ENCODE peak calls at places on chromosome 9, in nine cellular contexts. M, J, X, A, Y, V, B, C and P are unnamed samples.

GRCh38 chr9:4833781-4834560 is 41.2 kb downstream of the RCL1 start:
- DNase-seq in J (no peak), Y (no peak), C (no peak), M (no peak), X (peak; percentile 65), A (no peak), V (no peak), B (no peak), P (no peak)

GRCh38 chr9:29214162-29214520 is 1640.9 kb upstream of the C9orf72 start:
- DNase-seq in Y (no peak), B (no peak), M (no peak), C (no peak), X (no peak), J (peak; percentile 41), V (no peak), A (no peak), P (no peak)

GRCh38 chr9:35521708-35522107 is 31.8 kb downstream of the RUSC2 start:
- DNase-seq in C (no peak), Y (peak; percentile 87), M (no peak), J (no peak), A (no peak), X (no peak), B (no peak), V (no peak), P (no peak)

GRCh38 chr9:32705059-32705458 is 69.6 kb upstream of the TAF1L start:
- DNase-seq in Y (no peak), B (no peak), M (no peak), C (no peak), V (no peak), X (no peak), J (no peak), A (no peak), P (no peak)

GRCh38 chr9:123191660-123192059 is 76.7 kb downstream of the STRBP start:
- DNase-seq in M (no peak), Y (no peak), V (no peak), C (no peak), B (no peak), X (no peak), A (no peak), J (no peak), P (no peak)

GRCh38 chr9:96209407-96210031 is 92.5 kb downstream of the HSD17B3 start:
- DNase-seq in C (no peak), X (peak; percentile 55), M (no peak), J (no peak), V (no peak), Y (peak; percentile 78), B (no peak), A (no peak), P (no peak)

GRCh38 chr9:94600258-94600657 is 6.6 kb upstream of the FBP2 start:
- DNase-seq in M (peak; percentile 44), B (peak; percentile 67), C (no peak), J (no peak), Y (no peak), A (peak; percentile 31), X (peak; percentile 51), V (no peak), P (no peak)

GRCh38 chr9:19409406-19410194 is 791 bp downstream of the ACER2 start:
- DNase-seq in J (no peak), X (peak; percentile 48), C (peak; percentile 72), Y (peak; percentile 67), M (peak; percentile 68), B (peak; percentile 44), A (peak; percentile 43), V (peak; percentile 50), P (no peak)

GRCh38 chr9:96612105-96612965 is 7.3 kb downstream of the CDC14B start:
- DNase-seq in V (no peak), J (peak; percentile 61), X (peak; percentile 88), M (no peak), Y (peak; percentile 82), B (peak; percentile 30), C (peak; percentile 90), A (peak; percentile 84), P (peak; percentile 37)

GRCh38 chr9:112112941-112113399 is 62.1 kb downstream of the SUSD1 start:
- DNase-seq in C (peak; percentile 17), A (peak; percentile 60), B (peak; percentile 48), M (no peak), V (no peak), J (peak; percentile 58), X (peak; percentile 56), Y (no peak), P (no peak)

GRCh38 chr9:89808076-89808701 is 203.4 kb downstream of the GADD45G start:
- DNase-seq in V (no peak), M (no peak), B (no peak), X (no peak), J (no peak), C (no peak), Y (no peak), A (no peak), P (no peak)

GRCh38 chr9:136663311-136663679 is 579 bp downstream of the EGFL7 start:
- DNase-seq in A (no peak), M (no peak), B (no peak), V (no peak), X (no peak), J (no peak), C (no peak), Y (no peak), P (no peak)

GRCh38 chr9:136660971-136661540 is 1.7 kb upstream of the EGFL7 start:
- DNase-seq in J (no peak), M (peak; percentile 62), B (no peak), Y (no peak), V (no peak), A (no peak), C (no peak), X (no peak), P (no peak)

GRCh38 chr9:136661641-136662325 is 933 bp upstream of the EGFL7 start:
- DNase-seq in A (no peak), B (no peak), J (no peak), C (no peak), M (peak; percentile 63), Y (no peak), X (no peak), V (no peak), P (no peak)

GRCh38 chr9:136662656-136663310 is at the start of gene EGFL7:
- DNase-seq in Y (no peak), C (no peak), B (no peak), J (no peak), X (no peak), A (no peak), M (no peak), V (no peak), P (no peak)

GRCh38 chr9:136662326-136662655 is 425 bp upstream of the EGFL7 start:
- DNase-seq in X (no peak), V (no peak), M (peak; percentile 62), Y (no peak), C (no peak), A (no peak), J (no peak), B (no peak), P (no peak)
- H3K4me3 ChIP-seq in X (no peak overlapping the region), V (no peak overlapping the region), M (peak overlapping the region; percentile 41), Y (peak overlapping the region; percentile 8), C (no peak overlapping the region), A (peak overlapping the region; percentile 26), J (no peak overlapping the region), B (no peak overlapping the region), P (no peak overlapping the region)

GRCh38 chr9:133727876-133728441 is 10.2 kb downstream of the SARDH start:
- DNase-seq in C (peak; percentile 53), V (no peak), X (peak; percentile 42), Y (peak; percentile 59), J (no peak), B (no peak), A (no peak), M (peak; percentile 63), P (no peak)

GRCh38 chr9:133731876-133732321 is 6.3 kb downstream of the SARDH start:
- DNase-seq in A (peak; percentile 60), M (peak; percentile 48), Y (no peak), X (peak; percentile 40), B (no peak), C (peak; percentile 99), J (no peak), V (no peak), P (no peak)

GRCh38 chr9:133730994-133731715 is 7.0 kb downstream of the SARDH start:
- DNase-seq in B (no peak), C (peak; percentile 56), V (no peak), J (no peak), M (peak; percentile 60), X (no peak), A (no peak), Y (peak; percentile 42), P (no peak)

GRCh38 chr9:133728856-133729645 is 9.1 kb downstream of the SARDH start:
- DNase-seq in X (no peak), J (no peak), M (no peak), C (peak; percentile 41), V (no peak), A (no peak), Y (peak; percentile 46), B (no peak), P (no peak)

DNA sequence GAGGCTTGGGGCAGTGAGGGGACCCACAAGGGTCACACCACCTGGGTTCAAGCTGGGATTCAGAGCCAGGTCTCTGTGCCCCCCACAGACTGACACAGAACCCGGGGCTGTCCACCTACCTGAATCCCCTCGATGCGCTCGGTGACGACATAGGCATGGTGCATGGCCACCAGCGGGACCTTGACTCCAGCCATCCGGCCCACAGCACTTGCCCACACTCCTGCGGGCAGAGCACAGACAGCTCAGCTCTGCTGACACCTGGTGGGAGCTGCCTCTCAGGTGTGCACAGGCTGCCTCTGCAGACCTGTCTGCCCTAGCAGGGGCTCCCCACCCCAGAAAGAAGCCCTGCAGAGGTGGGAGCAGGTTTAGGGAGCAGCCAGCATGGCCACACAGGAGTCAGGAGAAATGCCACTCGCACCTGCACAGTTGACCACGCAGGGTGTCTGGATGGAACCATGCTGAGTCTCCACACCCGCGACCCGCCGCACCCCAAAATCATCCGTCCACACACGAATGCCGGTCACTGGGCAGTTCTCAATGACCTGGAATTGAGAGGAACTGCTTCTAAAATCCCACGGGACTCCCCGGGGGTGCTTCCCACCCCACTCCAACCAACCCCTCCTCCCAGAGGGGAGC is 8.4 kb downstream of the SARDH start:
- DNase-seq in X (peak; percentile 41), C (peak; percentile 58), J (no peak), M (peak; percentile 51), B (no peak), A (no peak), Y (peak; percentile 57), V (no peak), P (no peak)
- TF ChIP-seq CTCF in X (no peak), C (no peak), J (no peak), M (no peak), B (no peak), A (peak; percentile 25), Y (no peak), V (no peak), P (no peak)

DNA sequence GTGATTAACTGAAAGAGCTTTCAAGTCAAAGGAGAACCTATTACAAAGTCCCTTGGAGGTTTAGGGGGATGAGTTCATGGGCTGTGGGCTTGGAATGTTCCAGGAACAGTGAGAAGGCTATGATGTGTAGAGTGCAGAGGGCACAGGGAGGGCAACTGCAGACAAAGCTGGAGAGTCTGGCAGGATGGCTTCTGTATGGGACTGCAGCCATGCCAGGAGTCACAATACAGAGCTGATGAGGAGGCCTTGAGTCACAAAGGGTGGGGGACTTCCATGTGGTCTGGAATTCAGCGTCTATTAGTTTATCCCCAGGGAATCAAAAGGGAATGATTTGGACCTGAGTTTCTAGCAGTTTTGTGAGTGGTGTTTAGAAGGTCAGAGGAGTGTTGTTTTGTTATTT is 14.4 kb upstream of the TEK start:
- DNase-seq in J (peak; percentile 39), X (no peak), Y (no peak), V (no peak), M (no peak), A (no peak), C (peak; percentile 91), B (no peak), P (no peak)
- H3K4me3 ChIP-seq in J (no peak overlapping the region), X (no peak overlapping the region), Y (no peak overlapping the region), V (no peak overlapping the region), M (no peak overlapping the region), A (no peak overlapping the region), C (peak overlapping the region; percentile 16), B (no peak overlapping the region), P (no peak overlapping the region)

GRCh38 chr9:129320575-129321311 is 142.7 kb upstream of the IER5L start:
- DNase-seq in C (peak; percentile 98), Y (peak; percentile 80), M (peak; percentile 82), B (no peak), J (peak; percentile 61), A (peak; percentile 63), V (peak; percentile 65), X (peak; percentile 67), P (peak; percentile 36)
- TF ChIP-seq CTCF in C (no peak), Y (no peak), M (peak; percentile 38), B (no peak), J (no peak), A (no peak), V (no peak), X (peak; percentile 38), P (peak; percentile 6)